ENCODE peak calls at places on chromosomes 12 and 14, in five cellular contexts. V is heart left ventricle; A is foreskin fibroblast; Y is dorsolateral prefrontal cortex; B is CD8-positive, alpha-beta T cell. S is an unnamed sample.

GRCh38 chr12:108019862-108020261 is 109.2 kb upstream of the WSCD2 start:
- DNase-seq in V (no peak), A (no peak), B (no peak), Y (no peak), S (no peak)

GRCh38 chr12:50951112-50951511 is 1.2 kb upstream of the HIGD1C start:
- DNase-seq in A (no peak), Y (no peak), V (no peak), B (no peak), S (no peak)

GRCh38 chr12:120757226-120757742 is 31.7 kb downstream of the ACADS start:
- DNase-seq in V (no peak), A (no peak), Y (no peak), B (no peak), S (no peak)

GRCh38 chr12:47730341-47730744 is 5.1 kb upstream of the ENDOU start:
- DNase-seq in A (peak; percentile 79), V (no peak), Y (no peak), B (no peak), S (peak; percentile 54)

GRCh38 chr12:119354187-119354586 is 19.7 kb downstream of the CCDC60 start:
- DNase-seq in Y (no peak), V (no peak), A (no peak), B (no peak), S (no peak)

GRCh38 chr12:32765906-32766305 is 10.2 kb upstream of the YARS2 start:
- DNase-seq in A (peak; percentile 4), V (no peak), B (no peak), Y (no peak), S (no peak)

GRCh38 chr12:64669270-64669842 is 59.1 kb downstream of the RASSF3 start:
- DNase-seq in A (no peak), B (peak; percentile 80), V (peak; percentile 68), Y (no peak), S (no peak)

GRCh38 chr12:75632452-75632851 is 121.0 kb upstream of the KRR1 start:
- DNase-seq in V (no peak), B (no peak), Y (no peak), A (no peak), S (no peak)

GRCh38 chr12:95653761-95654546 is 102.7 kb upstream of the USP44 start:
- DNase-seq in B (no peak), Y (no peak), V (no peak), A (peak; percentile 89), S (peak; percentile 91)

GRCh38 chr14:61381589-61381988 is 60.2 kb downstream of the PRKCH start:
- DNase-seq in Y (no peak), A (no peak), B (no peak), V (no peak), S (no peak)

GRCh38 chr14:25381498-25381897 is 331.6 kb upstream of the STXBP6 start:
- DNase-seq in A (no peak), B (no peak), Y (no peak), V (no peak), S (no peak)
- TF ChIP-seq CTCF in A (no peak), B (no peak), Y (no peak), V (no peak), S (no peak)

GRCh38 chr14:91892918-91893527 is 25.7 kb upstream of the TC2N start:
- DNase-seq in V (no peak), B (no peak), Y (no peak), A (no peak), S (no peak)
- TF ChIP-seq CTCF in V (no peak), B (peak; percentile 50), Y (peak; percentile 34), A (peak; percentile 38), S (peak; percentile 78)

GRCh38 chr12:21300632-21301031 is 34.1 kb downstream of the SLCO1A2 start:
- DNase-seq in A (no peak), B (no peak), Y (no peak), V (no peak), S (no peak)

GRCh38 chr12:21296348-21296747 is 38.4 kb downstream of the SLCO1A2 start:
- DNase-seq in Y (no peak), V (no peak), B (no peak), A (no peak), S (no peak)

GRCh38 chr12:21294176-21294575 is 40.5 kb downstream of the SLCO1A2 start:
- DNase-seq in B (no peak), Y (no peak), V (no peak), A (no peak), S (no peak)

GRCh38 chr12:21296751-21297406 is 37.8 kb downstream of the SLCO1A2 start:
- DNase-seq in Y (no peak), B (no peak), V (no peak), A (peak; percentile 16), S (peak; percentile 6)
- TF ChIP-seq CTCF in Y (peak; percentile 68), B (peak; percentile 71), V (peak; percentile 57), A (peak; percentile 62), S (peak; percentile 88)

DNA sequence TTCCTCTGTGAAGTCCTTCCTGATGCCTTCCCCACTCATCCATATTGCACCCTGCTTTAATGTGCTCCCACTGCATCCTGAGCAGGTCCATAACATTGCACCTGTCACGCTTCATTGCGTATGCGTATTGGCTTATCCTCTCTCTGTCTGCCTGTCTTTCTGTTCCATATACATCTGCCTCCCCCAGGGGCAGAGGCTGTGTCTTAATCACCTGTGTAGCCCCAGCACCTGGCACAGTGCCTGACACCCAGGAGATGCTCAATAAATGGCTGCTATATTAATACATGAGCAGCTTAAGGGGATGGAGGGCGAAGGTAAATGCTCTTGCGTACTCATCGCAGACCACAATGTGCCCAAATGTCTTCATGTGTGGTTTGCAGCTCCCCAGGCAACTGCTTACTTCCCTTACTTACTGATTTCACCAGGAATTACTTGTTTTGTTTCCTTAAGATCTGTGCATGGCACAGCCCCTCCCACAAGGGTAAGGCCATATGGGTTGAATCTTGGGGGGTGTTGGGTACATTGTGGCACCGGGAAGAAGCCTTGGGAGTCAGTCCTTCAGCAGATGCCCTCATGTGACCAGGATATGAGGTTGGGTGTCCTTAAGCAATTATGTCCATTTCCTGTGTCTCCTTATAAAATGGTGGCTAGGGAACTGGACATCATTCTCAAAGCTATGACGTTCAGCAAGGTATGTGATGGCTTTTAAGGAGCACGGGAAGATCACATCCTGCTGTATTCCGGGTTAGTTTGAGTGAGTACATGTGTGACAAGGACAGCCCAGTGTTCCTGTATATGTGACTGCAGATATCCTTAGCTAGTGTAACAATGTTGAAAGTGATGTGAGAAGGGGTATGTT is 848 bp upstream of the CPNE6 start:
- DNase-seq in A (no peak), B (no peak), Y (no peak), V (peak; percentile 4), S (no peak)
- TF ChIP-seq CTCF in A (no peak), B (no peak), Y (no peak), V (no peak), S (no peak)

GRCh38 chr14:96102071-96102856 is 63.1 kb downstream of the C14orf132 start:
- DNase-seq in A (peak; percentile 60), V (no peak), Y (no peak), B (no peak), S (peak; percentile 47)
- TF ChIP-seq CTCF in A (no peak), V (no peak), Y (no peak), B (no peak), S (no peak)

GRCh38 chr12:114371733-114372132 is 34.2 kb downstream of the TBX5 start:
- DNase-seq in V (no peak), A (no peak), B (no peak), Y (peak; percentile 9), S (no peak)
- TF ChIP-seq CTCF in V (no peak), A (no peak), B (no peak), Y (no peak), S (peak; percentile 36)

DNA sequence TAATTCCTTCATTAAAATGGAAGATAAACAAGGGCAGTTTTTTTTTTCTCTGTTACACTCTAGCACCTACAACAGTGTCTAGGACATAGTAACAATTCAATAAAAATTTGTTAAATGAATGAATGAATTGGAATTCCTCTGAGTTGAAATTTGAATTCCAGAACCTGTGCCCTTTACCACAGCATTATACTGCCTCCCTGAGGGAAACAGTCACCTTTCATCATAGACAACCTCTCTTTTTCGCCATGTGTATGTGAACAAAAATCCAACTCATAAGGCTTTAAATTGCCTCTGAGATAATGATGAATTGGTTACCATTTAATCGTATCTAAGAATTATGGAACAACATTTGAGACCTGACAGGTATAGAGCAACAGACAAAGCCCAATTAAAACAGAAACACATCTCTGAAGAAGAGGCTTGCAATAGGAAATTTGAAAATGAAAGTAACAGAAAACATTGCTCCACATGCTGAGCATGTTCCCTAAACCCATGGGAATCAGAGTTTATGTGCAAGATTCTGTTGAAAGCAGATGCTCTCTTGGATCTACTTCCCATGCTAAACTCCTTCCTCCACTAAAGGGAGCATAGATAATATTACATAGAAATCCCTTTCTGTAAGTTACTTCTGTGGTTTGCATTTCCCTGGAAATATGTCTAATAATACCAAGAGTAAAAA is 657.8 kb downstream of the GALC start:
- DNase-seq in A (peak; percentile 52), V (no peak), Y (no peak), B (no peak), S (no peak)
- TF ChIP-seq CTCF in A (no peak), V (no peak), Y (peak; percentile 8), B (no peak), S (no peak)

S was measured in HFFc6.